ENCODE peak calls at places on chromosomes 5 and 9, in eight cellular contexts. One of them, this sample, is unnamed.

GRCh38 chr5:137071526-137071925 is 427.6 kb downstream of the SPOCK1 start:
- DNase-seq in ascending aorta: no peak
- DNase-seq in naive thymus-derived CD4-positive, alpha-beta T cell: no peak
- DNase-seq in substantia nigra: no peak
- DNase-seq in HCT116: no peak
- DNase-seq in CD8-positive, alpha-beta memory T cell: no peak
- DNase-seq in CD4-positive, CD25-positive, alpha-beta regulatory T cell: no peak
- DNase-seq in left ventricle myocardium inferior: no peak
- DNase-seq in this sample: no peak

GRCh38 chr5:57117601-57118000 is 56.3 kb upstream of the GPBP1 start:
- DNase-seq in substantia nigra: no peak
- DNase-seq in HCT116: no peak
- DNase-seq in ascending aorta: no peak
- DNase-seq in CD8-positive, alpha-beta memory T cell: peak
- DNase-seq in left ventricle myocardium inferior: no peak
- DNase-seq in CD4-positive, CD25-positive, alpha-beta regulatory T cell: peak
- DNase-seq in naive thymus-derived CD4-positive, alpha-beta T cell: peak
- DNase-seq in this sample: peak

GRCh38 chr9:101341958-101342357 is 42.8 kb downstream of the BAAT start:
- DNase-seq in ascending aorta: no peak
- DNase-seq in CD8-positive, alpha-beta memory T cell: no peak
- DNase-seq in CD4-positive, CD25-positive, alpha-beta regulatory T cell: no peak
- DNase-seq in substantia nigra: no peak
- DNase-seq in left ventricle myocardium inferior: no peak
- DNase-seq in naive thymus-derived CD4-positive, alpha-beta T cell: no peak
- DNase-seq in HCT116: no peak
- DNase-seq in this sample: no peak

GRCh38 chr9:36847781-36848673 is 186.0 kb downstream of the PAX5 start:
- DNase-seq in ascending aorta: no peak
- DNase-seq in left ventricle myocardium inferior: no peak
- DNase-seq in CD4-positive, CD25-positive, alpha-beta regulatory T cell: no peak
- DNase-seq in naive thymus-derived CD4-positive, alpha-beta T cell: no peak
- DNase-seq in HCT116: no peak
- DNase-seq in substantia nigra: no peak
- DNase-seq in CD8-positive, alpha-beta memory T cell: no peak
- DNase-seq in this sample: no peak

GRCh38 chr5:124342027-124342471 is 404.4 kb downstream of the ZNF608 start:
- DNase-seq in ascending aorta: no peak
- DNase-seq in naive thymus-derived CD4-positive, alpha-beta T cell: no peak
- DNase-seq in HCT116: no peak
- DNase-seq in left ventricle myocardium inferior: peak
- DNase-seq in CD4-positive, CD25-positive, alpha-beta regulatory T cell: no peak
- DNase-seq in substantia nigra: no peak
- DNase-seq in CD8-positive, alpha-beta memory T cell: no peak
- DNase-seq in this sample: no peak

GRCh38 chr9:16611001-16611400 is 259.5 kb downstream of the BNC2 start:
- DNase-seq in ascending aorta: no peak
- DNase-seq in naive thymus-derived CD4-positive, alpha-beta T cell: no peak
- DNase-seq in CD8-positive, alpha-beta memory T cell: no peak
- DNase-seq in CD4-positive, CD25-positive, alpha-beta regulatory T cell: no peak
- DNase-seq in left ventricle myocardium inferior: no peak
- DNase-seq in substantia nigra: no peak
- DNase-seq in HCT116: no peak
- DNase-seq in this sample: no peak

GRCh38 chr5:36108758-36109245 is 42.1 kb upstream of the UGT3A2 start:
- DNase-seq in HCT116: no peak
- DNase-seq in CD8-positive, alpha-beta memory T cell: no peak
- DNase-seq in ascending aorta: no peak
- DNase-seq in left ventricle myocardium inferior: no peak
- DNase-seq in substantia nigra: no peak
- DNase-seq in CD4-positive, CD25-positive, alpha-beta regulatory T cell: no peak
- DNase-seq in naive thymus-derived CD4-positive, alpha-beta T cell: no peak
- DNase-seq in this sample: no peak

GRCh38 chr5:179821298-179822058 is 773 bp downstream of the SQSTM1 start:
- DNase-seq in left ventricle myocardium inferior: peak
- DNase-seq in CD8-positive, alpha-beta memory T cell: peak
- DNase-seq in CD4-positive, CD25-positive, alpha-beta regulatory T cell: peak
- DNase-seq in HCT116: peak
- DNase-seq in substantia nigra: peak
- DNase-seq in naive thymus-derived CD4-positive, alpha-beta T cell: peak
- DNase-seq in ascending aorta: peak
- DNase-seq in this sample: peak

GRCh38 chr5:159163027-159163699 is 46.2 kb downstream of the RNF145 start:
- DNase-seq in ascending aorta: no peak
- DNase-seq in HCT116: peak
- DNase-seq in substantia nigra: no peak
- DNase-seq in CD4-positive, CD25-positive, alpha-beta regulatory T cell: no peak
- DNase-seq in CD8-positive, alpha-beta memory T cell: no peak
- DNase-seq in left ventricle myocardium inferior: no peak
- DNase-seq in naive thymus-derived CD4-positive, alpha-beta T cell: no peak
- DNase-seq in this sample: no peak

GRCh38 chr9:116145036-116145435 is 8.6 kb upstream of the PAPPA start:
- DNase-seq in CD8-positive, alpha-beta memory T cell: no peak
- DNase-seq in naive thymus-derived CD4-positive, alpha-beta T cell: no peak
- DNase-seq in substantia nigra: no peak
- DNase-seq in HCT116: no peak
- DNase-seq in ascending aorta: no peak
- DNase-seq in left ventricle myocardium inferior: no peak
- DNase-seq in CD4-positive, CD25-positive, alpha-beta regulatory T cell: no peak
- DNase-seq in this sample: no peak

GRCh38 chr5:60639544-60639943 is 60.4 kb downstream of the DEPDC1B start:
- DNase-seq in HCT116: no peak
- DNase-seq in CD8-positive, alpha-beta memory T cell: no peak
- DNase-seq in naive thymus-derived CD4-positive, alpha-beta T cell: no peak
- DNase-seq in left ventricle myocardium inferior: no peak
- DNase-seq in substantia nigra: no peak
- DNase-seq in CD4-positive, CD25-positive, alpha-beta regulatory T cell: no peak
- DNase-seq in ascending aorta: no peak
- DNase-seq in this sample: no peak

GRCh38 chr9:129078691-129079503 is 2.0 kb upstream of the DOLPP1 start:
- DNase-seq in left ventricle myocardium inferior: no peak
- DNase-seq in naive thymus-derived CD4-positive, alpha-beta T cell: no peak
- DNase-seq in CD8-positive, alpha-beta memory T cell: no peak
- DNase-seq in ascending aorta: no peak
- DNase-seq in substantia nigra: no peak
- DNase-seq in HCT116: no peak
- DNase-seq in CD4-positive, CD25-positive, alpha-beta regulatory T cell: no peak
- DNase-seq in this sample: no peak

GRCh38 chr5:39240750-39241149 is 21.4 kb upstream of the FYB1 start:
- DNase-seq in CD4-positive, CD25-positive, alpha-beta regulatory T cell: no peak
- DNase-seq in CD8-positive, alpha-beta memory T cell: no peak
- DNase-seq in ascending aorta: no peak
- DNase-seq in HCT116: no peak
- DNase-seq in naive thymus-derived CD4-positive, alpha-beta T cell: no peak
- DNase-seq in left ventricle myocardium inferior: no peak
- DNase-seq in substantia nigra: no peak
- DNase-seq in this sample: no peak

GRCh38 chr5:109997191-109997590 is 307.5 kb downstream of the MAN2A1 start:
- DNase-seq in HCT116: no peak
- DNase-seq in left ventricle myocardium inferior: no peak
- DNase-seq in naive thymus-derived CD4-positive, alpha-beta T cell: no peak
- DNase-seq in CD4-positive, CD25-positive, alpha-beta regulatory T cell: no peak
- DNase-seq in ascending aorta: no peak
- DNase-seq in substantia nigra: no peak
- DNase-seq in CD8-positive, alpha-beta memory T cell: no peak
- DNase-seq in this sample: no peak

GRCh38 chr9:27110181-27110580 is 1.2 kb downstream of the TEK start:
- DNase-seq in CD8-positive, alpha-beta memory T cell: no peak
- DNase-seq in CD4-positive, CD25-positive, alpha-beta regulatory T cell: no peak
- DNase-seq in HCT116: no peak
- DNase-seq in naive thymus-derived CD4-positive, alpha-beta T cell: no peak
- DNase-seq in left ventricle myocardium inferior: no peak
- DNase-seq in substantia nigra: no peak
- DNase-seq in ascending aorta: no peak
- DNase-seq in this sample: no peak

GRCh38 chr9:27112235-27112634 is 3.2 kb downstream of the TEK start:
- DNase-seq in left ventricle myocardium inferior: no peak
- DNase-seq in ascending aorta: no peak
- DNase-seq in CD4-positive, CD25-positive, alpha-beta regulatory T cell: no peak
- DNase-seq in substantia nigra: no peak
- DNase-seq in HCT116: no peak
- DNase-seq in CD8-positive, alpha-beta memory T cell: no peak
- DNase-seq in naive thymus-derived CD4-positive, alpha-beta T cell: no peak
- DNase-seq in this sample: no peak

GRCh38 chr9:27109621-27110020 is 596 bp downstream of the TEK start:
- DNase-seq in substantia nigra: no peak
- DNase-seq in left ventricle myocardium inferior: no peak
- DNase-seq in CD8-positive, alpha-beta memory T cell: no peak
- DNase-seq in naive thymus-derived CD4-positive, alpha-beta T cell: no peak
- DNase-seq in CD4-positive, CD25-positive, alpha-beta regulatory T cell: no peak
- DNase-seq in HCT116: no peak
- DNase-seq in ascending aorta: no peak
- DNase-seq in this sample: no peak

GRCh38 chr9:27107241-27107640 is 1.8 kb upstream of the TEK start:
- DNase-seq in naive thymus-derived CD4-positive, alpha-beta T cell: no peak
- DNase-seq in ascending aorta: no peak
- DNase-seq in left ventricle myocardium inferior: no peak
- DNase-seq in CD8-positive, alpha-beta memory T cell: no peak
- DNase-seq in HCT116: no peak
- DNase-seq in substantia nigra: no peak
- DNase-seq in CD4-positive, CD25-positive, alpha-beta regulatory T cell: no peak
- DNase-seq in this sample: no peak

GRCh38 chr9:27108981-27109541 is at the start of gene TEK:
- DNase-seq in ascending aorta: no peak
- DNase-seq in substantia nigra: no peak
- DNase-seq in HCT116: no peak
- DNase-seq in left ventricle myocardium inferior: no peak
- DNase-seq in naive thymus-derived CD4-positive, alpha-beta T cell: no peak
- DNase-seq in CD8-positive, alpha-beta memory T cell: no peak
- DNase-seq in CD4-positive, CD25-positive, alpha-beta regulatory T cell: no peak
- DNase-seq in this sample: no peak
- H3K27ac ChIP-seq in ascending aorta: no peak
- H3K27ac ChIP-seq in substantia nigra: no peak
- H3K27ac ChIP-seq in HCT116: no peak
- H3K27ac ChIP-seq in left ventricle myocardium inferior: peak
- H3K27ac ChIP-seq in naive thymus-derived CD4-positive, alpha-beta T cell: no peak
- H3K27ac ChIP-seq in CD8-positive, alpha-beta memory T cell: no peak
- H3K27ac ChIP-seq in CD4-positive, CD25-positive, alpha-beta regulatory T cell: no peak
- H3K27ac ChIP-seq in this sample: no peak

GRCh38 chr5:167945542-167946384 is 345.7 kb upstream of the WWC1 start:
- DNase-seq in naive thymus-derived CD4-positive, alpha-beta T cell: no peak
- DNase-seq in HCT116: no peak
- DNase-seq in ascending aorta: no peak
- DNase-seq in left ventricle myocardium inferior: peak
- DNase-seq in CD4-positive, CD25-positive, alpha-beta regulatory T cell: no peak
- DNase-seq in substantia nigra: no peak
- DNase-seq in CD8-positive, alpha-beta memory T cell: no peak
- DNase-seq in this sample: no peak

GRCh38 chr5:167940911-167941310 is 350.5 kb upstream of the WWC1 start:
- DNase-seq in left ventricle myocardium inferior: no peak
- DNase-seq in naive thymus-derived CD4-positive, alpha-beta T cell: no peak
- DNase-seq in CD8-positive, alpha-beta memory T cell: no peak
- DNase-seq in substantia nigra: no peak
- DNase-seq in ascending aorta: no peak
- DNase-seq in CD4-positive, CD25-positive, alpha-beta regulatory T cell: no peak
- DNase-seq in HCT116: no peak
- DNase-seq in this sample: no peak

GRCh38 chr5:167947312-167947711 is 344.1 kb upstream of the WWC1 start:
- DNase-seq in HCT116: no peak
- DNase-seq in left ventricle myocardium inferior: no peak
- DNase-seq in CD8-positive, alpha-beta memory T cell: no peak
- DNase-seq in substantia nigra: no peak
- DNase-seq in ascending aorta: no peak
- DNase-seq in naive thymus-derived CD4-positive, alpha-beta T cell: no peak
- DNase-seq in CD4-positive, CD25-positive, alpha-beta regulatory T cell: no peak
- DNase-seq in this sample: no peak

GRCh38 chr5:167943353-167943752 is 348.1 kb upstream of the WWC1 start:
- DNase-seq in CD4-positive, CD25-positive, alpha-beta regulatory T cell: no peak
- DNase-seq in left ventricle myocardium inferior: no peak
- DNase-seq in CD8-positive, alpha-beta memory T cell: no peak
- DNase-seq in substantia nigra: no peak
- DNase-seq in ascending aorta: no peak
- DNase-seq in HCT116: no peak
- DNase-seq in naive thymus-derived CD4-positive, alpha-beta T cell: no peak
- DNase-seq in this sample: no peak

GRCh38 chr5:167944121-167944858 is 347.2 kb upstream of the WWC1 start:
- DNase-seq in left ventricle myocardium inferior: peak
- DNase-seq in ascending aorta: no peak
- DNase-seq in HCT116: no peak
- DNase-seq in substantia nigra: no peak
- DNase-seq in CD8-positive, alpha-beta memory T cell: no peak
- DNase-seq in naive thymus-derived CD4-positive, alpha-beta T cell: no peak
- DNase-seq in CD4-positive, CD25-positive, alpha-beta regulatory T cell: no peak
- DNase-seq in this sample: no peak
- H3K27ac ChIP-seq in left ventricle myocardium inferior: peak
- H3K27ac ChIP-seq in ascending aorta: peak
- H3K27ac ChIP-seq in HCT116: no peak
- H3K27ac ChIP-seq in substantia nigra: no peak
- H3K27ac ChIP-seq in CD8-positive, alpha-beta memory T cell: no peak
- H3K27ac ChIP-seq in naive thymus-derived CD4-positive, alpha-beta T cell: no peak
- H3K27ac ChIP-seq in CD4-positive, CD25-positive, alpha-beta regulatory T cell: no peak
- H3K27ac ChIP-seq in this sample: no peak

GRCh38 chr5:181109489-181110013 is 21.4 kb downstream of the OR2V1 start:
- DNase-seq in ascending aorta: no peak
- DNase-seq in left ventricle myocardium inferior: no peak
- DNase-seq in CD4-positive, CD25-positive, alpha-beta regulatory T cell: no peak
- DNase-seq in naive thymus-derived CD4-positive, alpha-beta T cell: no peak
- DNase-seq in HCT116: no peak
- DNase-seq in substantia nigra: no peak
- DNase-seq in CD8-positive, alpha-beta memory T cell: no peak
- DNase-seq in this sample: no peak

GRCh38 chr5:181111010-181111409 is 20.0 kb downstream of the OR2V1 start:
- DNase-seq in HCT116: no peak
- DNase-seq in substantia nigra: no peak
- DNase-seq in left ventricle myocardium inferior: no peak
- DNase-seq in CD8-positive, alpha-beta memory T cell: no peak
- DNase-seq in CD4-positive, CD25-positive, alpha-beta regulatory T cell: no peak
- DNase-seq in ascending aorta: no peak
- DNase-seq in naive thymus-derived CD4-positive, alpha-beta T cell: no peak
- DNase-seq in this sample: no peak

GRCh38 chr5:181108578-181109165 is 22.3 kb downstream of the OR2V1 start:
- DNase-seq in substantia nigra: no peak
- DNase-seq in left ventricle myocardium inferior: no peak
- DNase-seq in CD8-positive, alpha-beta memory T cell: no peak
- DNase-seq in HCT116: no peak
- DNase-seq in ascending aorta: no peak
- DNase-seq in naive thymus-derived CD4-positive, alpha-beta T cell: no peak
- DNase-seq in CD4-positive, CD25-positive, alpha-beta regulatory T cell: no peak
- DNase-seq in this sample: no peak

DNA sequence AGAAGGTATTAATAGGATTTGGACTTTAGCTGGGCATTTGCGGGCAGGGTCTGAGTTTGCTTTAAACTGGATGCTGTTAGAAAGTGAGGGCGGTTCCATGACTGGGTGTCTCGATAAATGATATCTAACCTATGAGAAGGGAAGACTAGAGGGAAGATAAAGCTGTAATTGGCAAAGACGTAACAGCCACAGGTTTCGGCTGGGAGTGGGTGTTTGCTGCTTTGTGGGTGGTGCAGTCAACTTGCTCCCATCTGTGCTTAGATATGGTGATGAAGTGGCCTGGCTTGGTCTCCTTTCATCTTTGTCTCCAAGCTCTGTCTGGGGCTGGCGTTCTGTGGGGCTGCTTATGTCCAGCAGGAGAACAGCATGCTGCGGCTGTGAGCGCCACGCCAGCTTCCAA is 23.3 kb downstream of the OR2V1 start:
- DNase-seq in ascending aorta: no peak
- DNase-seq in left ventricle myocardium inferior: no peak
- DNase-seq in naive thymus-derived CD4-positive, alpha-beta T cell: no peak
- DNase-seq in substantia nigra: no peak
- DNase-seq in HCT116: no peak
- DNase-seq in CD8-positive, alpha-beta memory T cell: no peak
- DNase-seq in CD4-positive, CD25-positive, alpha-beta regulatory T cell: no peak
- DNase-seq in this sample: no peak
- H3K27ac ChIP-seq in ascending aorta: no peak
- H3K27ac ChIP-seq in left ventricle myocardium inferior: no peak
- H3K27ac ChIP-seq in naive thymus-derived CD4-positive, alpha-beta T cell: no peak
- H3K27ac ChIP-seq in substantia nigra: no peak
- H3K27ac ChIP-seq in HCT116: no peak
- H3K27ac ChIP-seq in CD8-positive, alpha-beta memory T cell: no peak
- H3K27ac ChIP-seq in CD4-positive, CD25-positive, alpha-beta regulatory T cell: no peak
- H3K27ac ChIP-seq in this sample: no peak

GRCh38 chr9:136207616-136208015 is 2.7 kb upstream of the LHX3 start:
- DNase-seq in CD8-positive, alpha-beta memory T cell: no peak
- DNase-seq in left ventricle myocardium inferior: no peak
- DNase-seq in naive thymus-derived CD4-positive, alpha-beta T cell: no peak
- DNase-seq in substantia nigra: no peak
- DNase-seq in ascending aorta: no peak
- DNase-seq in HCT116: no peak
- DNase-seq in CD4-positive, CD25-positive, alpha-beta regulatory T cell: no peak
- DNase-seq in this sample: no peak
- H3K27ac ChIP-seq in CD8-positive, alpha-beta memory T cell: no peak
- H3K27ac ChIP-seq in left ventricle myocardium inferior: no peak
- H3K27ac ChIP-seq in naive thymus-derived CD4-positive, alpha-beta T cell: no peak
- H3K27ac ChIP-seq in substantia nigra: no peak
- H3K27ac ChIP-seq in ascending aorta: no peak
- H3K27ac ChIP-seq in HCT116: no peak
- H3K27ac ChIP-seq in CD4-positive, CD25-positive, alpha-beta regulatory T cell: no peak
- H3K27ac ChIP-seq in this sample: no peak

This sample was measured in effector memory CD4-positive, alpha-beta T cell.